ENCODE peak calls at places on chromosome 9, in seven cellular contexts. B is A549, Z is Calu3, F is ACHN, A is upper lobe of left lung, V is uterus, C is B cell. E is an unnamed sample.

GRCh38 chr9:89458768-89459496 is 39.0 kb downstream of the SEMA4D start:
- DNase-seq in Z (no peak), A (no peak), V (no peak), B (no peak), C (no peak), F (no peak), E (no peak)

GRCh38 chr9:99011161-99011709 is 67.5 kb downstream of the COL15A1 start:
- DNase-seq in C (no peak), A (no peak), B (no peak), Z (no peak), V (no peak), F (peak), E (no peak)

GRCh38 chr9:127050152-127050551 is 72.3 kb downstream of the ANGPTL2 start:
- DNase-seq in A (no peak), F (no peak), B (no peak), Z (no peak), V (no peak), C (no peak), E (no peak)

GRCh38 chr9:70924905-70925547 is 196.4 kb downstream of the TRPM3 start:
- DNase-seq in A (no peak), B (peak), V (peak), F (peak), C (no peak), Z (peak), E (no peak)

GRCh38 chr9:19988281-19988680 is 199.4 kb upstream of the SLC24A2 start:
- DNase-seq in V (no peak), F (no peak), C (no peak), B (no peak), A (no peak), Z (no peak), E (no peak)

GRCh38 chr9:108933231-108933630 is 693 bp downstream of the ELP1 start:
- DNase-seq in C (no peak), V (no peak), A (no peak), Z (no peak), F (peak), B (no peak), E (no peak)

GRCh38 chr9:12723409-12724028 is 30.3 kb downstream of the TYRP1 start:
- DNase-seq in C (no peak), Z (no peak), F (peak), A (no peak), V (no peak), B (no peak), E (no peak)

GRCh38 chr9:134666208-134666607 is 24.6 kb downstream of the COL5A1 start:
- DNase-seq in V (no peak), F (no peak), B (no peak), A (no peak), Z (no peak), C (no peak), E (no peak)

E was measured in esophagus squamous epithelium.